ENCODE peak calls at places on chromosomes 11 and 22, in seven cellular contexts. M is CD4-positive, CD25-positive, alpha-beta regulatory T cell; Z is fibroblast of lung; Y is CD8-positive, alpha-beta memory T cell; W is body of pancreas; P is substantia nigra; G is RWPE1. V is an unnamed sample.

GRCh38 chr11:133082851-133083488 is 449.3 kb downstream of the OPCML start:
- DNase-seq in M (peak), Z (peak), Y (peak), W (peak), P (peak), G (peak), V (no peak)

GRCh38 chr11:128458316-128458715 is 129.0 kb downstream of the ETS1 start:
- DNase-seq in M (no peak), Z (peak), Y (no peak), W (no peak), P (no peak), G (peak), V (no peak)

GRCh38 chr11:68406318-68407313 is 53.9 kb upstream of the PPP6R3 start:
- DNase-seq in M (no peak), Z (no peak), Y (no peak), W (no peak), P (no peak), G (no peak), V (no peak)

GRCh38 chr22:49372530-49373288 is 455.0 kb downstream of the BRD1 start:
- DNase-seq in M (no peak), Z (no peak), Y (no peak), W (peak), P (peak), G (no peak), V (no peak)

GRCh38 chr22:30606455-30607299 is at the start of gene TCN2:
- DNase-seq in M (no peak), Z (peak), Y (peak), W (peak), P (peak), G (peak), V (no peak)

GRCh38 chr11:120188371-120188770 is 22.5 kb upstream of the OAF start:
- DNase-seq in M (no peak), Z (no peak), Y (no peak), W (no peak), P (no peak), G (no peak), V (no peak)

GRCh38 chr11:66316849-66317251 is at the start of gene CD248:
- DNase-seq in M (no peak), Z (peak), Y (no peak), W (no peak), P (no peak), G (no peak), V (no peak)

GRCh38 chr11:112321521-112322172 is 61.0 kb upstream of the PLET1 start:
- DNase-seq in M (no peak), Z (peak), Y (no peak), W (peak), P (no peak), G (peak), V (peak)

GRCh38 chr11:130369713-130370112 is 55.0 kb upstream of the ZBTB44 start:
- DNase-seq in M (no peak), Z (no peak), Y (no peak), W (no peak), P (peak), G (no peak), V (no peak)

GRCh38 chr11:47406896-47407745 is 1.3 kb upstream of the SLC39A13 start:
- DNase-seq in M (no peak), Z (no peak), Y (no peak), W (no peak), P (peak), G (no peak), V (no peak)

GRCh38 chr22:27709919-27710452 is 91.6 kb downstream of the MN1 start:
- DNase-seq in M (no peak), Z (no peak), Y (no peak), W (no peak), P (no peak), G (no peak), V (no peak)

GRCh38 chr11:114348200-114349191 is 51.8 kb downstream of the C11orf71 start:
- DNase-seq in M (no peak), Z (peak), Y (peak), W (peak), P (no peak), G (peak), V (peak)

GRCh38 chr11:19777032-19777341 is 64.3 kb downstream of the NAV2 start:
- DNase-seq in M (no peak), Z (no peak), Y (no peak), W (peak), P (peak), G (peak), V (no peak)

GRCh38 chr22:49208003-49208402 is 619.7 kb downstream of the BRD1 start:
- DNase-seq in M (no peak), Z (no peak), Y (no peak), W (peak), P (no peak), G (no peak), V (no peak)

GRCh38 chr22:19879651-19879995 is 24.9 kb upstream of the GNB1L start:
- DNase-seq in M (no peak), Z (no peak), Y (no peak), W (peak), P (no peak), G (no peak), V (no peak)

GRCh38 chr11:13635804-13636203 is 32.7 kb upstream of the FAR1 start:
- DNase-seq in M (no peak), Z (no peak), Y (no peak), W (no peak), P (no peak), G (no peak), V (no peak)

GRCh38 chr11:57978686-57979531 is 44.8 kb upstream of the OR9Q1 start:
- DNase-seq in M (no peak), Z (peak), Y (no peak), W (no peak), P (no peak), G (no peak), V (no peak)

GRCh38 chr11:69055598-69056516 is 7.1 kb downstream of the TPCN2 start:
- DNase-seq in M (no peak), Z (no peak), Y (no peak), W (no peak), P (peak), G (no peak), V (no peak)

GRCh38 chr11:69902337-69902736 is 83.1 kb upstream of the FGF3 start:
- DNase-seq in M (no peak), Z (no peak), Y (no peak), W (no peak), P (no peak), G (no peak), V (no peak)

GRCh38 chr11:31702966-31703365 is 108.2 kb downstream of the PAX6 start:
- DNase-seq in M (no peak), Z (peak), Y (no peak), W (no peak), P (no peak), G (no peak), V (no peak)

GRCh38 chr11:73889019-73889418 is 12.2 kb downstream of the PAAF1 start:
- DNase-seq in M (no peak), Z (peak), Y (no peak), W (no peak), P (no peak), G (peak), V (no peak)

GRCh38 chr11:122045181-122045586 is 70.8 kb downstream of the BLID start:
- DNase-seq in M (no peak), Z (peak), Y (no peak), W (no peak), P (no peak), G (peak), V (peak)

GRCh38 chr11:2110521-2110920 is 28.7 kb downstream of the IGF2 start:
- DNase-seq in M (no peak), Z (no peak), Y (no peak), W (no peak), P (no peak), G (no peak), V (no peak)

GRCh38 chr11:2109541-2110019 is 29.6 kb downstream of the IGF2 start:
- DNase-seq in M (no peak), Z (no peak), Y (no peak), W (no peak), P (no peak), G (no peak), V (no peak)

GRCh38 chr11:2107521-2107920 is 31.7 kb downstream of the IGF2 start:
- DNase-seq in M (no peak), Z (no peak), Y (no peak), W (no peak), P (no peak), G (no peak), V (no peak)

GRCh38 chr11:2107941-2108630 is 31.1 kb downstream of the IGF2 start:
- DNase-seq in M (no peak), Z (no peak), Y (no peak), W (no peak), P (no peak), G (no peak), V (no peak)

GRCh38 chr11:2108675-2109481 is 30.3 kb downstream of the IGF2 start:
- DNase-seq in M (no peak), Z (no peak), Y (no peak), W (no peak), P (no peak), G (no peak), V (no peak)
- H3K27ac ChIP-seq in M (no peak), Z (no peak), Y (no peak), W (no peak), P (no peak), G (no peak), V (no peak)

DNA sequence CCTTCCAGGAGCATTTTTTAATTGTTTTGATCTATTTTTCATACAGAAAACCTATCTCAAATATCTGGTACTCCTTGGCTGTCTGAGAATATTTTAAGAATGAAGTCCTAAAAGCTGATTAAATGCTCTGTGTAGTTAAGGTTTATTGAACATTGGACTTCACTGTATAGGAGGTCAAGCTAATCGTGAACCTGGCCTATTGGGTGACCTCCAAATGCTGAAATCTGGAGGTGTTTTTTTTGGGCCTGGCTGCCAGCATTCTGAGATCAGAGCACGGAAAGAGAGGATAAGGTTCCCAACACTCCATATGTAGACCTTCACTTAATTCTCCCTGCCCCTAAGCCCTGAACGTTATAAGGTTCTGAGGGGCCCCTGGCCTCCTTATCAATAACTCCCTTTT is 8.3 kb downstream of the IL17RA start:
- DNase-seq in M (no peak), Z (no peak), Y (no peak), W (no peak), P (no peak), G (no peak), V (no peak)
- H3K27ac ChIP-seq in M (no peak), Z (no peak), Y (no peak), W (no peak), P (no peak), G (no peak), V (no peak)

GRCh38 chr22:17266261-17266971 is 47.2 kb upstream of the ADA2 start:
- DNase-seq in M (no peak), Z (no peak), Y (peak), W (no peak), P (peak), G (no peak), V (no peak)
- H3K27ac ChIP-seq in M (no peak), Z (no peak), Y (no peak), W (peak), P (no peak), G (no peak), V (no peak)

DNA sequence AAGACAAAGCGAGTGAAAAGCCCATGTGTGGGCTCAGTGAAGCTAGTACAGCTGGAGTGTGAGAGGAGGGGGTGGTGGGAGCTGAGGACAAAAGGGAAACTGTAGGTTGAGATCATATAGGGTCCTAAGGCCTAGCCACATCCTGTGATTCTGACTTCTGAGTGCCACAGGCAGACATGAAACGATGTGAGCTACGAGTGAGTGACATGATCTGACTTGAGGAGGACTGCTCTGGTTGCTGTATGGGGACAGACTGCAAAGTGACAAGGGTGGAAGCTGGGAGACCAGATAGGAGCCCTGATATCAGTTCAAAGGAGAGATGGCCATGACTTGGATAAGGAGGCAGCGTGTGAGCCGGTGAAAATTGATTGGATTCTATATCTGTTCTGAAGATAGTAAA is 85.4 kb downstream of the MICAL2 start:
- DNase-seq in M (peak), Z (no peak), Y (peak), W (no peak), P (no peak), G (no peak), V (no peak)
- H3K27ac ChIP-seq in M (peak), Z (no peak), Y (peak), W (peak), P (no peak), G (no peak), V (peak)

DNA sequence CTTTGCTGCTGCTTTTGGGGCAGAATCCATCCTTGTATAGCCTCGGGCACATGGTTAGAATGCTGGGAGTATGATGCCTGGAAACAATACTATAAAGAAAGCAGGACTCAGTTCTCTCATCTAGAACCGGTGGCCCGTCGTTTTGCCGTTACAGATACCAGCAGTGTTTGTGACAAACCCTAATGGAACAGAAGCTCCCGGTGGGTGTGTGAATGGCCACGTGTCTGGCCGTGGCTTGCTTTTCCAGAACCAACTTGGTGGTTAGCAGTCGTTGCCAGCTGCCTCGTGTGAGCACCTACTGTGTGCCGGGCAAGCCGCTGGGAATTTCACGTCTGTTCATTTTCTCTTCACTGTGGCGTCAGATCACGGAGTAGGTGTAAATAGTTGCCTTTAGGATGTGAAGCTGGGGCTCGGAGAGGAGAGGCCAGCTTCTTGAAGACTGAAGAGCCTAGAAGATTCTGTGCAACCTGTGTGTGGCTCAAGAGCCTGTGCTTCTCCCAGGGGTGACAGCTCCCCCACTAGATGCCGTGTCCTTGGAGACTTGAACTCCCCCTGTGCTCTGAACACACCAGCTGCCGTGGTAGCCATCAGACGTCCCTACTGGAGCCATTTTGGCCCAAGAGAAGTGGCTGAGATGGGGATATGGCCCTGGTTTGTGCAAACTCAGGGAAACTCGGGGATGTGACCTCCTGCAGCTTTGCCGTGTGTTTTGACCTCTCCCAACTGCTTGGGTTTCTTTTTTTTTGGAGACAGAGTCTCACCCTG is 57.5 kb upstream of the PPARA start:
- DNase-seq in M (no peak), Z (no peak), Y (no peak), W (no peak), P (no peak), G (no peak), V (no peak)
- H3K27ac ChIP-seq in M (no peak), Z (peak), Y (no peak), W (peak), P (peak), G (peak), V (peak)

GRCh38 chr11:63939351-63939920 is 634 bp downstream of the NAA40 start:
- DNase-seq in M (no peak), Z (no peak), Y (peak), W (peak), P (no peak), G (no peak), V (no peak)
- H3K27ac ChIP-seq in M (peak), Z (peak), Y (peak), W (peak), P (peak), G (peak), V (no peak)

GRCh38 chr22:46484861-46485595 is 52.4 kb downstream of the CELSR1 start:
- DNase-seq in M (no peak), Z (peak), Y (no peak), W (no peak), P (no peak), G (no peak), V (no peak)
- H3K27ac ChIP-seq in M (no peak), Z (no peak), Y (no peak), W (no peak), P (no peak), G (peak), V (no peak)

GRCh38 chr22:41940853-41941765 is 5.8 kb downstream of the CENPM start:
- DNase-seq in M (peak), Z (peak), Y (peak), W (peak), P (peak), G (peak), V (peak)

GRCh38 chr22:41943661-41944209 is 3.2 kb downstream of the CENPM start:
- DNase-seq in M (no peak), Z (peak), Y (no peak), W (no peak), P (no peak), G (no peak), V (peak)

GRCh38 chr22:41935015-41935908 is 8.7 kb upstream of the TNFRSF13C start:
- DNase-seq in M (no peak), Z (no peak), Y (no peak), W (no peak), P (peak), G (no peak), V (no peak)

GRCh38 chr22:41936894-41937169 is 10.1 kb downstream of the CENPM start:
- DNase-seq in M (no peak), Z (no peak), Y (no peak), W (no peak), P (no peak), G (no peak), V (no peak)

DNA sequence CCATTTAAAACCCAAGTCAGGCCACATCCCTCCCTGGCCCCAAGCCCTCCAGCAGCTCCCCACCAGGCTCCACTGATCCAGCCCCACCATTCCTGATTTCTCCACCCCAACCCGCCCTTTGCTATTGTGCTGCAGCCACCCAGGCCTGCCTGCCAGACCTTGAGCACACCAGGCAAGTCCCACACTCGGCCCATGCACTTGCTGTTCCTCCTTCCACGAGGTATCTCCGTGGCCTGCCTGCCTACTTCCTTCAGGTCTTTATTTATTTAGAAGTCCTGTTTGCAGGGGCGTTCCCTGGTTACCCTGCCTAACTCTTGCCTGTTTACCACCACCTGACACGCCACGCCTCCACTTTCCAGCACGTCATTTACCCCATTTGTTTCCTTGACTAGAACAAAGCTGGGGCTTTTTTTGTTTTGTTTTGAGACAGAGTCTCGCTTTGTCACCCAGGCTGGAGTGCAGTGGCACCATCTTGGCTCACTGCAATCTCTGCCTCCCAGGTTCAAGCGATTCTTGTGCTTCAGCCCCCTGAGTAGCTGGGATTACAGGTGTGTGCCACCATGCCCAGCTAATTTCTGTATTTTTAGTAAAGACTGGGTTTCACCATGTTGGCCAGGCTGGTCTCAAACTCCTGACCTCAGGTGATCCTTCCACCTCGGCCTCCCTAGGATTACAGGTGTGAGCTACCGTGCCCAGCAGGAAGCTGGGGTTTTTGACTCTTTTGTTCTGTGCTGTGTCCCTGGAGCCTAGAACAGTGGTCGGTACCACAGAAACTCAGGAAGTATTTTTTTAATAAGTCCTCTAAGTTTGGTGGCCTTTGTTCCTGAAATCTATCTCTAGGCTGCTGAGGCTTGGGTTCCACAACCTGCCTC is 6.7 kb downstream of the CENPM start:
- DNase-seq in M (peak), Z (no peak), Y (peak), W (no peak), P (peak), G (no peak), V (peak)
- H3K27ac ChIP-seq in M (peak), Z (peak), Y (peak), W (no peak), P (peak), G (peak), V (peak)

V was measured in epithelial cell of prostate.